ENCODE peak calls at places on chromosomes 13 and 19, in ten cellular contexts. S is dorsolateral prefrontal cortex; R is body of pancreas; A is epithelial cell of esophagus; P is HL-60; B is esophagus squamous epithelium; Y is CD8-positive, alpha-beta T cell; Q is breast epithelium; J is AG04449; V is suprapubic skin. I is an unnamed sample.

GRCh38 chr19:31727536-31727935 is 378.3 kb upstream of the TSHZ3 start:
- DNase-seq in S (no peak), R (no peak), A (no peak), P (no peak), B (no peak), Y (no peak), Q (no peak), J (no peak), V (no peak), I (no peak)

GRCh38 chr19:9610484-9611113 is 10.4 kb downstream of the ZNF561 start:
- DNase-seq in S (no peak), R (no peak), A (no peak), P (no peak), B (no peak), Y (no peak), Q (no peak), J (no peak), V (no peak), I (no peak)

GRCh38 chr13:30607908-30608307 is 9.8 kb upstream of the USPL1 start:
- DNase-seq in S (no peak), R (no peak), A (peak; percentile 53), P (no peak), B (no peak), Y (peak; percentile 74), Q (no peak), J (no peak), V (no peak), I (peak; percentile 89)

GRCh38 chr13:110263906-110264305 is 43.1 kb downstream of the COL4A1 start:
- DNase-seq in S (no peak), R (no peak), A (no peak), P (no peak), B (no peak), Y (no peak), Q (no peak), J (no peak), V (no peak), I (no peak)

GRCh38 chr13:108003626-108004025 is 211.7 kb downstream of the LIG4 start:
- DNase-seq in S (no peak), R (no peak), A (peak; percentile 6), P (no peak), B (no peak), Y (no peak), Q (no peak), J (no peak), V (no peak), I (no peak)

GRCh38 chr19:16340092-16340491 is 15.5 kb downstream of the KLF2 start:
- DNase-seq in S (no peak), R (no peak), A (no peak), P (no peak), B (no peak), Y (no peak), Q (no peak), J (no peak), V (no peak), I (no peak)

GRCh38 chr13:111482126-111482525 is 161.7 kb downstream of the TEX29 start:
- DNase-seq in S (no peak), R (no peak), A (no peak), P (no peak), B (no peak), Y (peak; percentile 34), Q (no peak), J (no peak), V (no peak), I (no peak)

GRCh38 chr13:85148009-85148408 is 651.2 kb downstream of the SLITRK6 start:
- DNase-seq in S (no peak), R (no peak), A (peak; percentile 33), P (no peak), B (no peak), Y (no peak), Q (no peak), J (no peak), V (no peak), I (no peak)

DNA sequence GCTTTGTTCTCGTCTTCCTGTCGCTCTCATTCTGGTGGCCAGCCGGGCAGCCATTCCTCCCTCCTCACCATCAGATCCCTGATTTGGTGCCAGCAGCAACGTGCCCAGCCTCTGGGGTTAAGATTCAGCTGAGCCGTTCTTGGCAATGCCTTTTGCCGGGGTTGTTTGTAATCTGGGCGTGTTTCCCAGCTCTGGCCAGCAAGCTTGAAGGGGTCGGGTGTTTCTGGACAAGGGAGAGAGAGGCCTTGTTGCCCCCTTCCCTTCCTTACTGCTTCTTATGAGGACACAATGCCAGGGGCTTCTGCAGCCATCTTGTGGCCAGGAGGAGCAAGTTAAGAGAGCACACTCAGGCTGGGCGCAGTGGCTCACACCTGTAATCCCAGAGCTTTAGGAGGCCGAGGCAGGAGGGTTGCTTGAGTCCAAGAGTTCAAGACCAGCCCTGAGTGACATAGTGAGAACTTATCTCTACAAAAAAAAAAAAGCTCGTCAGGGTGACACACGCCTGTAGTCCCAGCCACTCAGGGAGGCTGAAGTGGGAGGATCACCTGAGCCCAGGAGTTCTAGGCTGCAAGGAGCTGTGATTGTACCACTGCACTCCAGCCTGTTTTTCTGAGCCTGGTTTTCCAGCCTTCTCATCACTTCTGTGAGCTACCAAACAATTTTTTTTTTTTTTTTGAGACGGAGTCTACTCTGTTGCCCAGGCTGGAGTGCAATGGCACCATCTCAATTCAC is 10.7 kb upstream of the CRTC1 start:
- DNase-seq in S (no peak), R (no peak), A (peak; percentile 27), P (no peak), B (no peak), Y (no peak), Q (no peak), J (no peak), V (no peak), I (no peak)
- H3K4me3 ChIP-seq in S (no peak overlapping the region), R (no peak overlapping the region), A (no peak overlapping the region), P (no peak overlapping the region), B (no peak overlapping the region), Y (no peak overlapping the region), Q (no peak overlapping the region), J (no peak overlapping the region), V (no peak overlapping the region), I (no peak overlapping the region)

GRCh38 chr13:38763446-38764381 is 76.8 kb downstream of the FREM2 start:
- DNase-seq in S (no peak), R (peak; percentile 47), A (peak; percentile 55), P (no peak), B (no peak), Y (no peak), Q (no peak), J (peak; percentile 0), V (no peak), I (no peak)
- TF ChIP-seq CTCF in S (peak; percentile 66), R (peak; percentile 63), A (peak; percentile 81), P (peak; percentile 55), B (peak; percentile 22), Y (no peak), Q (no peak), J (peak; percentile 54), V (no peak), I (peak; percentile 42)

DNA sequence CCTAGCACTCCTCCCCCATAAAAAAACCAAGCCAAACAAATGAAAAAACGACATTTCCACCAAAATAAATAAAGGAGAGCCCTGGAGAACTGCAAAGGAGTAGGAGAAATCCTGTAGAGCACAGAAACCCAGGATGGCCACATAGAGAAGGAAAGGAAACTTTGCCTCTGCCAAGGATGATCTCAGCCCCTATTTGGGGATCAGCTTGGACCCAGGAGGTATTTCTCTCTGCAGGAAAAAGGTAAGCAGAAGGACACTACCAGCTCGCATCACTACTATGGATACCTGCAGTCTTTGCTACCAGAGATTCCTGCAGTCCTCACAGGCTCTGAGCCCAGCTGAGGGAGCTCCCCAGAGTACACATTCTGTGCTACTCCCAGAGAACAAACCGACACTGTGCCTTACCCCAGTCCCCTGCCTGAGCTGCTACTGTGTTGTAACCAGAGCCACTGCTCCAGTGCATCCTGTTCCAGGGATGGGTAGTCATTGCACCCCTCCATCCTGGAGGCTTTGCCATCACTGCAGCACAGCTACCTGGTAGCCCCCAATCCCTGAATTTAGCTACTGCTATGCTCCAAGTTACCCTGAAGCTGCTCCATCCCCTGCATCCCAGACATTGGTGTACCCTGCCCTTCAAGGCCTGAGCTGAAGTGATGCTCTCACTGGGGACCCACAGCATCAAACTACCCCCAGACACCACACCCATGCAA is 41.7 kb downstream of the VWA8 start:
- DNase-seq in S (no peak), R (no peak), A (no peak), P (no peak), B (no peak), Y (no peak), Q (no peak), J (no peak), V (no peak), I (no peak)
- H3K4me3 ChIP-seq in S (no peak overlapping the region), R (no peak overlapping the region), A (no peak overlapping the region), P (no peak overlapping the region), B (no peak overlapping the region), Y (no peak overlapping the region), Q (no peak overlapping the region), J (no peak overlapping the region), V (no peak overlapping the region), I (no peak overlapping the region)

GRCh38 chr19:46076951-46077814 is 36.4 kb upstream of the IGFL4 start:
- DNase-seq in S (peak; percentile 68), R (peak; percentile 72), A (peak; percentile 77), P (peak; percentile 57), B (no peak), Y (no peak), Q (peak; percentile 47), J (peak; percentile 9), V (peak; percentile 75), I (no peak)

GRCh38 chr19:46073268-46073922 is 32.6 kb upstream of the IGFL4 start:
- DNase-seq in S (no peak), R (no peak), A (no peak), P (peak; percentile 28), B (no peak), Y (no peak), Q (no peak), J (no peak), V (no peak), I (no peak)

GRCh38 chr19:46080561-46080960 is 39.8 kb upstream of the IGFL4 start:
- DNase-seq in S (no peak), R (peak; percentile 9), A (no peak), P (no peak), B (no peak), Y (no peak), Q (no peak), J (peak; percentile 77), V (no peak), I (no peak)

GRCh38 chr19:46077815-46078167 is 37.0 kb upstream of the IGFL4 start:
- DNase-seq in S (no peak), R (no peak), A (no peak), P (no peak), B (no peak), Y (no peak), Q (no peak), J (no peak), V (no peak), I (no peak)

DNA sequence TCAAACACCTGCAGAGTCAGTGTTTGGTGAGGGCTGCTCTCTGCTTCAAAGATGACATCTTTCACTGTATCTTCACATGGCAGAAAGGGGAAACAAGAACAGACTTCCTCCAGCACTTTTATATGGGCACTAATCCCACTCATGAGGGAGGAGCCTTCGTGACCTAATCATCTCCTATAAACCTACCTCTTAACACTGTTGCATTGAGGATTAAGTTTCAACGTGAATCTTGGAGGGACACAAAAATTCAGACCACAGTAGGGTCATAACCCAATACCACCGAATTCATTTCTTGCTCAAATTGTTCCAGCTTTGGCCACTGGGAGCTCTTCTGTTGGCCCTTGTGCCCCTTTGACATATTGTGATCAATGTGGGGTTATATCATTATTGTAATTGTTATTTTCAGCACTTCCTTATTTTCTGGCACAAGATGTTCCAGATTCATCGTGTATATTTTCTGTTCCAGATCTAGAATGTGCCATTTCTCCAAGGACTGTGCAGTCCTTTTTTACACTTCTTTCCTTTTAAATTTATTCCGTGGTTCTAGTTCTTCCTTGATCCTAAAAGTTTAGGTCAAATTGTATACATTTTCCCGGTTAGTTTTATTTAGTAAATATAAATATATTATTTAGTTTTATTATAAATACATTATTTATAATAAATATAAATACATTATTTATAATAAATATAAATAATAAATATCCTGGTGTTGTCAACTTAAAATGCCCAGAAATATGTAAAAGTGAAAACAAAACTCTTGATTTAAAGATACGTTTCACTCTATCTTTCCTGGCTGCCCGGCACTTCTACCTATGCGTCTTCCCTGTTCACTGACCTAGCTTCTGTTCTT is 35.5 kb upstream of the IGFL4 start:
- DNase-seq in S (no peak), R (no peak), A (no peak), P (no peak), B (no peak), Y (no peak), Q (no peak), J (no peak), V (no peak), I (no peak)
- TF ChIP-seq CTCF in S (no peak), R (no peak), A (no peak), P (no peak), B (no peak), Y (no peak), Q (no peak), J (no peak), V (no peak), I (no peak)